ENCODE peak calls at places on chromosomes 4 and X, in six cellular contexts. One of them, this sample, is unnamed.

GRCh38 chrX:7926501-7926900 is 712 bp downstream of the PNPLA4 start:
- DNase-seq in IMR-90: peak
- DNase-seq in lower leg skin: no peak
- DNase-seq in esophagus muscularis mucosa: no peak
- DNase-seq in A549: no peak
- DNase-seq in GM12891: no peak
- DNase-seq in this sample: no peak

GRCh38 chr4:24771241-24771640 is 24.1 kb upstream of the SOD3 start:
- DNase-seq in lower leg skin: no peak
- DNase-seq in GM12891: no peak
- DNase-seq in esophagus muscularis mucosa: peak
- DNase-seq in A549: no peak
- DNase-seq in IMR-90: no peak
- DNase-seq in this sample: peak

GRCh38 chr4:150962245-150962644 is 52.8 kb downstream of the LRBA start:
- DNase-seq in GM12891: no peak
- DNase-seq in lower leg skin: no peak
- DNase-seq in A549: no peak
- DNase-seq in esophagus muscularis mucosa: no peak
- DNase-seq in IMR-90: peak
- DNase-seq in this sample: no peak

GRCh38 chr4:127558088-127558487 is 74.7 kb upstream of the INTU start:
- DNase-seq in esophagus muscularis mucosa: no peak
- DNase-seq in A549: no peak
- DNase-seq in IMR-90: no peak
- DNase-seq in lower leg skin: no peak
- DNase-seq in GM12891: no peak
- DNase-seq in this sample: no peak

GRCh38 chr4:124940387-124940786 is 227.9 kb upstream of the ANKRD50 start:
- DNase-seq in lower leg skin: no peak
- DNase-seq in A549: peak
- DNase-seq in GM12891: no peak
- DNase-seq in esophagus muscularis mucosa: no peak
- DNase-seq in IMR-90: peak
- DNase-seq in this sample: no peak

GRCh38 chr4:105058177-105058812 is 88.4 kb upstream of the TET2 start:
- DNase-seq in IMR-90: peak
- DNase-seq in esophagus muscularis mucosa: no peak
- DNase-seq in GM12891: no peak
- DNase-seq in A549: no peak
- DNase-seq in lower leg skin: no peak
- DNase-seq in this sample: no peak

GRCh38 chr4:108166038-108166437 is 2.7 kb downstream of the LEF1 start:
- DNase-seq in IMR-90: no peak
- DNase-seq in lower leg skin: no peak
- DNase-seq in A549: no peak
- DNase-seq in esophagus muscularis mucosa: no peak
- DNase-seq in GM12891: no peak
- DNase-seq in this sample: no peak

GRCh38 chr4:128354205-128354821 is 66.7 kb upstream of the PGRMC2 start:
- DNase-seq in IMR-90: peak
- DNase-seq in A549: peak
- DNase-seq in esophagus muscularis mucosa: no peak
- DNase-seq in GM12891: no peak
- DNase-seq in lower leg skin: no peak
- DNase-seq in this sample: no peak

GRCh38 chr4:100841911-100842310 is 324.1 kb upstream of the EMCN start:
- DNase-seq in lower leg skin: no peak
- DNase-seq in A549: no peak
- DNase-seq in GM12891: no peak
- DNase-seq in IMR-90: no peak
- DNase-seq in esophagus muscularis mucosa: no peak
- DNase-seq in this sample: no peak

GRCh38 chr4:94452476-94453300 is 946 bp downstream of the PDLIM5 start:
- DNase-seq in esophagus muscularis mucosa: peak
- DNase-seq in A549: peak
- DNase-seq in lower leg skin: peak
- DNase-seq in GM12891: no peak
- DNase-seq in IMR-90: peak
- DNase-seq in this sample: peak

GRCh38 chr4:87896020-87896621 is 63.4 kb downstream of the MEPE start:
- DNase-seq in GM12891: no peak
- DNase-seq in A549: peak
- DNase-seq in IMR-90: peak
- DNase-seq in lower leg skin: no peak
- DNase-seq in esophagus muscularis mucosa: no peak
- DNase-seq in this sample: no peak

GRCh38 chrX:153933751-153934472 is 925 bp downstream of the NAA10 start:
- DNase-seq in lower leg skin: no peak
- DNase-seq in GM12891: no peak
- DNase-seq in IMR-90: peak
- DNase-seq in esophagus muscularis mucosa: no peak
- DNase-seq in A549: no peak
- DNase-seq in this sample: no peak

GRCh38 chr4:165085946-165086345 is 26.7 kb downstream of the TMEM192 start:
- DNase-seq in lower leg skin: no peak
- DNase-seq in esophagus muscularis mucosa: peak
- DNase-seq in A549: no peak
- DNase-seq in GM12891: no peak
- DNase-seq in IMR-90: no peak
- DNase-seq in this sample: no peak

GRCh38 chrX:144265641-144266040 is 381.8 kb downstream of the UBE2NL start:
- DNase-seq in esophagus muscularis mucosa: no peak
- DNase-seq in GM12891: no peak
- DNase-seq in lower leg skin: peak
- DNase-seq in IMR-90: no peak
- DNase-seq in A549: no peak
- DNase-seq in this sample: no peak

GRCh38 chr4:7781361-7781760 is 158.3 kb downstream of the AFAP1 start:
- DNase-seq in esophagus muscularis mucosa: no peak
- DNase-seq in IMR-90: peak
- DNase-seq in GM12891: no peak
- DNase-seq in lower leg skin: no peak
- DNase-seq in A549: no peak
- DNase-seq in this sample: no peak

GRCh38 chr4:158622251-158622650 is 49.4 kb downstream of the C4orf46 start:
- DNase-seq in GM12891: no peak
- DNase-seq in A549: no peak
- DNase-seq in IMR-90: peak
- DNase-seq in esophagus muscularis mucosa: no peak
- DNase-seq in lower leg skin: no peak
- DNase-seq in this sample: no peak

GRCh38 chr4:168645933-168646768 is 149.3 kb downstream of the PALLD start:
- DNase-seq in A549: no peak
- DNase-seq in GM12891: no peak
- DNase-seq in esophagus muscularis mucosa: no peak
- DNase-seq in lower leg skin: no peak
- DNase-seq in IMR-90: no peak
- DNase-seq in this sample: no peak

GRCh38 chr4:7150083-7150635 is 42.2 kb upstream of the SORCS2 start:
- DNase-seq in esophagus muscularis mucosa: no peak
- DNase-seq in A549: no peak
- DNase-seq in lower leg skin: no peak
- DNase-seq in GM12891: no peak
- DNase-seq in IMR-90: no peak
- DNase-seq in this sample: no peak

GRCh38 chrX:1384738-1385250 is 7.1 kb downstream of the SLC25A6 start:
- DNase-seq in lower leg skin: peak
- DNase-seq in GM12891: no peak
- DNase-seq in A549: no peak
- DNase-seq in IMR-90: no peak
- DNase-seq in esophagus muscularis mucosa: no peak
- DNase-seq in this sample: no peak

GRCh38 chr4:22389240-22389871 is 126.5 kb downstream of the ADGRA3 start:
- DNase-seq in IMR-90: peak
- DNase-seq in GM12891: peak
- DNase-seq in A549: peak
- DNase-seq in esophagus muscularis mucosa: no peak
- DNase-seq in lower leg skin: no peak
- DNase-seq in this sample: peak

GRCh38 chr4:6020633-6021032 is 2.4 kb upstream of the C4orf50 start:
- DNase-seq in esophagus muscularis mucosa: no peak
- DNase-seq in GM12891: no peak
- DNase-seq in lower leg skin: no peak
- DNase-seq in IMR-90: no peak
- DNase-seq in A549: no peak
- DNase-seq in this sample: no peak

GRCh38 chr4:76233967-76234678 is 17.4 kb upstream of the FAM47E start:
- DNase-seq in GM12891: no peak
- DNase-seq in A549: peak
- DNase-seq in esophagus muscularis mucosa: no peak
- DNase-seq in lower leg skin: no peak
- DNase-seq in IMR-90: no peak
- DNase-seq in this sample: no peak

GRCh38 chr4:104418313-104418712 is 76.4 kb downstream of the CXXC4 start:
- DNase-seq in lower leg skin: no peak
- DNase-seq in esophagus muscularis mucosa: no peak
- DNase-seq in GM12891: no peak
- DNase-seq in IMR-90: no peak
- DNase-seq in A549: peak
- DNase-seq in this sample: no peak

GRCh38 chr4:155473420-155474095 is 96.8 kb upstream of the MAP9 start:
- DNase-seq in A549: no peak
- DNase-seq in IMR-90: peak
- DNase-seq in GM12891: no peak
- DNase-seq in lower leg skin: no peak
- DNase-seq in esophagus muscularis mucosa: peak
- DNase-seq in this sample: no peak

GRCh38 chr4:168744021-168744420 is 247.2 kb downstream of the PALLD start:
- DNase-seq in GM12891: no peak
- DNase-seq in IMR-90: peak
- DNase-seq in A549: peak
- DNase-seq in lower leg skin: no peak
- DNase-seq in esophagus muscularis mucosa: no peak
- DNase-seq in this sample: no peak

GRCh38 chr4:121096174-121096573 is 23.8 kb upstream of the NDNF start:
- DNase-seq in lower leg skin: no peak
- DNase-seq in esophagus muscularis mucosa: no peak
- DNase-seq in IMR-90: no peak
- DNase-seq in GM12891: no peak
- DNase-seq in A549: no peak
- DNase-seq in this sample: no peak

GRCh38 chr4:81421346-81422218 is 50.1 kb downstream of the RASGEF1B start:
- DNase-seq in GM12891: peak
- DNase-seq in esophagus muscularis mucosa: no peak
- DNase-seq in lower leg skin: no peak
- DNase-seq in A549: no peak
- DNase-seq in IMR-90: peak
- DNase-seq in this sample: no peak
- TF ChIP-seq POLR2A in GM12891: no peak
- TF ChIP-seq POLR2A in esophagus muscularis mucosa: no peak
- TF ChIP-seq POLR2A in lower leg skin: no peak
- TF ChIP-seq POLR2A in A549: no peak
- TF ChIP-seq POLR2A in IMR-90: no peak
- TF ChIP-seq POLR2A in this sample: no peak

DNA sequence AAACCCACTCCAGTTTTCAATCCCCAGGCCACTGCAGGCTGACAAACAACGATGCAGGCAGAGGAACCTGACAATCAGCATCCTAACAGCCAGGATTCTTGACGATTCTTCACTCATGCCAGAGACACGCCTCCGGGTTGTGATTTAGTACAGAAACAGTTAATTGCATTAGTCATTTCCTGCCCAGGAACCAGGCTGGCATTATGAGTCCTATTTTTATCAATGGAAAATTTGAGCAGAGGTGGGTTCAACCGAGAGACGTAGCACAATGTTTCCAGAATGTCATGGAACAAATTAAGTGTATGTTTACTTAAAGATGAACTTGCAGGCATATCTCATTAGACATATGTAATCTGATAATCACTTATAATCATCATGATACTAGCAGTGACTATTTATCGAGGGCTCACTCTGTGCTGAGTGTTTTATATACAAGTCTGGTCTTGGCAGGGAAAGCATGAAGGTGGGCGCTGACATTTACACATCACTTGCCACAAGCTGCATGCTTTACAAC is 159.7 kb downstream of the NSUN7 start:
- DNase-seq in IMR-90: peak
- DNase-seq in A549: no peak
- DNase-seq in GM12891: no peak
- DNase-seq in esophagus muscularis mucosa: no peak
- DNase-seq in lower leg skin: no peak
- DNase-seq in this sample: peak
- TF ChIP-seq POLR2A in IMR-90: no peak
- TF ChIP-seq POLR2A in A549: no peak
- TF ChIP-seq POLR2A in GM12891: no peak
- TF ChIP-seq POLR2A in esophagus muscularis mucosa: no peak
- TF ChIP-seq POLR2A in lower leg skin: no peak
- TF ChIP-seq POLR2A in this sample: no peak

GRCh38 chr4:83585982-83586508 is 50.1 kb downstream of the GPAT3 start:
- DNase-seq in GM12891: no peak
- DNase-seq in A549: no peak
- DNase-seq in IMR-90: no peak
- DNase-seq in lower leg skin: no peak
- DNase-seq in esophagus muscularis mucosa: no peak
- DNase-seq in this sample: no peak

GRCh38 chr4:83589283-83589682 is 53.4 kb downstream of the GPAT3 start:
- DNase-seq in A549: no peak
- DNase-seq in esophagus muscularis mucosa: no peak
- DNase-seq in IMR-90: no peak
- DNase-seq in lower leg skin: no peak
- DNase-seq in GM12891: no peak
- DNase-seq in this sample: no peak

DNA sequence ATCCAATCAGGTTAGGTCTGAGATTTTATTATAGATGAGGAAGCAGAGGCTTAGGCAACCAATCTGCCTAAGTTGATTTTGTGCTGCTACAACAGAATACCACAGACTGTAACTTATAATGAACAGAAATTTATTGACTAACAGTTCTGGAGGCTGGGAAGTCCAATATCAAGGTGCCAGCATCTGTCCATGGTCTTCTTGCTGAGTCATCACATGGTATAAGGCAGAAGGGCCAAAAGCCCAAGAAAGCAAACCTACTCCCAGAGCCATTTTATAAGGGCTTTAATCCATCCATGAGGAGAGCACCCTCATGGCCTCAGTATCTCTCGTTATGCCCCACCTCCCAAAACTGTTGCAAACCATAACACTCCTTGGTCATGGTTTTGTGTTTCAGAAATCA is 55.8 kb downstream of the GPAT3 start:
- DNase-seq in A549: no peak
- DNase-seq in IMR-90: no peak
- DNase-seq in esophagus muscularis mucosa: no peak
- DNase-seq in GM12891: no peak
- DNase-seq in lower leg skin: no peak
- DNase-seq in this sample: no peak
- TF ChIP-seq POLR2A in A549: no peak
- TF ChIP-seq POLR2A in IMR-90: no peak
- TF ChIP-seq POLR2A in esophagus muscularis mucosa: no peak
- TF ChIP-seq POLR2A in GM12891: no peak
- TF ChIP-seq POLR2A in lower leg skin: no peak
- TF ChIP-seq POLR2A in this sample: no peak

DNA sequence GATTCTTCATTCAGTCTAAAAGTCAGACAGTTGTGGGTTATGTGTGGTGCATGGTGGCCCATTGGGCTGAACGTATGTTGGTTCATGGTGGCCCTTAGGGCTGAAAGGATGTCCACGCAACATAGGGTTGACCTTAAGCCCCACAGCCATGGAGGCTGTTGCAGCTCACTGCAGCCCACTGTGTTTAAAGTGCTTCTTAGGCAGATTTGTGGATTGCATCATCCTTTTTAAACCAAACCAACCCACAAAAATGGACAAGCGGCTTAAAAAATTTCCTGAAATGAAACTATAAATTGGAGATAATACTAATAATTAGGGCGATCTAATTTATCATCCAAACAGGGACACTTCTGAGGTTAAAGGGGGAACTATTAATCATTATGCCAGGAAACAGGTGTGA is 219.0 kb upstream of the GATB start:
- DNase-seq in IMR-90: no peak
- DNase-seq in A549: no peak
- DNase-seq in esophagus muscularis mucosa: no peak
- DNase-seq in GM12891: no peak
- DNase-seq in lower leg skin: no peak
- DNase-seq in this sample: no peak
- TF ChIP-seq POLR2A in IMR-90: no peak
- TF ChIP-seq POLR2A in A549: no peak
- TF ChIP-seq POLR2A in esophagus muscularis mucosa: no peak
- TF ChIP-seq POLR2A in GM12891: no peak
- TF ChIP-seq POLR2A in lower leg skin: no peak
- TF ChIP-seq POLR2A in this sample: no peak

This sample was measured in uterus.